ENCODE peak calls at places on chromosomes 7 and 10, in eight cellular contexts. N is neural progenitor cell, Z is testis, X is lower lobe of right lung, Q is NB4, G is HFF-Myc, L is AG04450, T is prostate gland. A is an unnamed sample.

GRCh38 chr7:73840715-73841379 is 1.5 kb downstream of the METTL27 start:
- DNase-seq in N (no peak), Z (no peak), X (no peak), Q (peak), G (no peak), L (no peak), T (no peak), A (no peak)

GRCh38 chr7:512541-513311 is 6.9 kb downstream of the PDGFA start:
- DNase-seq in N (no peak), Z (no peak), X (peak), Q (no peak), G (no peak), L (no peak), T (peak), A (no peak)

GRCh38 chr10:79063071-79063491 is 5.7 kb upstream of the ZMIZ1 start:
- DNase-seq in N (no peak), Z (no peak), X (peak), Q (peak), G (no peak), L (no peak), T (no peak), A (no peak)

GRCh38 chr7:87608443-87608842 is 7.8 kb upstream of the ABCB1 start:
- DNase-seq in N (no peak), Z (no peak), X (no peak), Q (no peak), G (no peak), L (no peak), T (no peak), A (no peak)

GRCh38 chr10:43396928-43397624 is 11.9 kb downstream of the HNRNPF start:
- DNase-seq in N (peak), Z (peak), X (peak), Q (peak), G (peak), L (no peak), T (peak), A (peak)

GRCh38 chr10:6669269-6669859 is 89.3 kb upstream of the PRKCQ start:
- DNase-seq in N (peak), Z (no peak), X (no peak), Q (peak), G (peak), L (peak), T (no peak), A (peak)

GRCh38 chr10:11478807-11479206 is 132.6 kb downstream of the USP6NL start:
- DNase-seq in N (no peak), Z (no peak), X (no peak), Q (no peak), G (no peak), L (no peak), T (no peak), A (no peak)

GRCh38 chr10:82750538-82750937 is 875.5 kb downstream of the NRG3 start:
- DNase-seq in N (no peak), Z (no peak), X (no peak), Q (no peak), G (no peak), L (no peak), T (no peak), A (no peak)

GRCh38 chr10:9331583-9332008 is 1277.1 kb downstream of the GATA3 start:
- DNase-seq in N (peak), Z (no peak), X (no peak), Q (peak), G (peak), L (peak), T (no peak), A (peak)

DNA sequence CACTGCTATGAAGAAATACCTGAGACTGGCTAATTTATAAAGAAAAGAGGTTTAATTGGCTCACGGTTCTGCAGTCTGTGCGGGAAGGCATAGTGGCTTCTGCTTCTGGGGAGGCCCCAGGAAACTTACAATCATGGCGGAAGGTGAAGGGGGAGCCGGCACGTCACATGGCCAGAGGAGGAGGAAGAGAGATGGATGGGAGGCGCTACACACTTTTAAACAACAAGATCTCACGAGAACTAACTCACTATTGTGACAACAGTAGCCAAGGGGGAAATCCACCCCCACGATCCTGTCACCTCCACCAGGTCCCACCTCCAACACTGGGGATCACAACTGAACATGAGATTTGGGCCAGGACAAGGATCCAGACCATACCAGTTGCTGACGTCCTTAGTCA is 26.5 kb upstream of the INPP5A start:
- DNase-seq in N (no peak), Z (no peak), X (no peak), Q (no peak), G (no peak), L (no peak), T (no peak), A (peak)
- H3K4me3 ChIP-seq in N (no peak), Z (no peak), X (no peak), Q (no peak), G (no peak), L (no peak), T (no peak), A (peak)

DNA sequence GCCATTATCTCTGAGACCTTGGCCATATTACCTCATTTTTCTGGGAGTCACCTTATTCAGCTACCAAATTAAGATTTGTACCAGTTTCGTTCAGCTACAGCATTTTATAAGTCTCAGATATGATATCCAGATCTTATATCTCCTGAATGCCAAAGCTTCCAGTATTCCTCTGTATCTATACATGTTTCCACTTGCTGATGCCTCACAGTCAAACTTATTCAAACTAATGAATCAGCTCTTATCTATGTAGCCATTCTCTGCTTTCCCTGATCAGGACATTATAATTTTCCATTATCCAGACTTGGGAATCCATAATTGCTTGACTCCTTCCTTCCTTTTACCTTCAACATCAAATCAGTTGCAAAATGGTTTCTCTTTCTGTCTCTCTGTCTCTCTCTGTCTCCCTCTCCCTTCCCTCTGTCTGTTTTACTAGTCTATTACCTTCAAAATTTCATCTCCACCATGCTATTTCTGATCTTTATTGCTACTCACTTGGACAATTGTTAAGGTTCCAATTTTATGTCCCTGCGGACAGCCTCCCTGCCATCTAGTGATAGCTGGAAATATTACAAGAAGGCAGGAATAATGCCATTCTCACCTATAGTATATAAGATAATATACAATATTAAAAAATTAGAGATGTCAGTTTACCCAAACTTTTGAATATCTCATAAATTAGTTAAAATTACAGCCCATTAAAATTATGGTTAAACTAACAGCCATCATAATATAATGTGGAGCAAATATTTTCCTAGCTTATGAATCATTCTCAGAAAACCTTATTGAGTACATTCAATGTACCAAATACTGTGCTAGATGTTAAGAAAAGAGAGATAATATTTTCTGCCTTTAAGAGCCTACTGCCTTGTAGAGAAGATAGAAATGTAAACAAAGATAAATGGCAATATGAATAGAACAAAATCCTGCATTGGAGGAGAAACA is 89.8 kb downstream of the PCLO start:
- DNase-seq in N (no peak), Z (no peak), X (no peak), Q (no peak), G (no peak), L (no peak), T (no peak), A (no peak)
- TF ChIP-seq CTCF in N (peak), Z (no peak), X (no peak), Q (peak), G (no peak), L (peak), T (no peak), A (no peak)

DNA sequence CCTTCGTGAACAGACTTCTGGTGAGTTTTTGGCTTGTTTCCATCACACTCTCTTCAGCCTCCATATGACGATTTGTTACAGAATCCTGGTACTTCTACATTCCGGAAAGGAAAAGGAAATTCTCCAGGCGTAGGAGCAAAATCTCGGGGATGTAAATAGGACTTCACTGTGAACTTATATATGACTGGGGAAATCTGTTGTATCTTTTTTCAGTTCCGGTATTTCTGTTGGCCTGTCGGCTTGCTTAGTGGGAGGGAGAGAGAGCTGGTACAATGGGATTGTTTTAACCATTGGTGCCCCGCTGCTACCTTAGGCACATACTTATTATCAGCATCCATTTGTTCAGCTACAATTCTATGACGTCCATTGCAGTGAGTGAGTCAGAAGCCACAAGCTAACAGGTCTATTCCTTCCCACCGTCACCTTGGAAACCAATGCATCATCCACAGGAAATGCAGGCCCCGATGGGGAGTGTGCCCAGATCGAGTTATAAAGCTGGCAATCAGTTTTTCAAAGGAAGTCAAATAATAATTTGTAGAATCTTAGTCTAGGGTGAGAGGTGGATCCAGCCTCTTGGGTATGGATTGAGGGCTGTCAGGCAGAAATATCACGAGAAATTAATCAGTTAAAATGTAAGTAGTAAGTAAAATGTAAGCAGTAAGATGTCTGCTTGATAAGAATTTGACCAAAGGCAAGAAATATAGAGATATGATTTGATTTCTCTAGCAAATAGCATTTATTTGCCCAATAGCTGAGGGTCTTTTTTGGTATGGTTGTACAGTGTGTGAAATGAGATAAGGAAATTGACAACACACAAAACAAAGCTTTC is 92.0 kb upstream of the MKLN1 start:
- DNase-seq in N (no peak), Z (no peak), X (no peak), Q (peak), G (peak), L (peak), T (no peak), A (no peak)
- H3K4me3 ChIP-seq in N (no peak), Z (no peak), X (no peak), Q (no peak), G (no peak), L (peak), T (no peak), A (no peak)

DNA sequence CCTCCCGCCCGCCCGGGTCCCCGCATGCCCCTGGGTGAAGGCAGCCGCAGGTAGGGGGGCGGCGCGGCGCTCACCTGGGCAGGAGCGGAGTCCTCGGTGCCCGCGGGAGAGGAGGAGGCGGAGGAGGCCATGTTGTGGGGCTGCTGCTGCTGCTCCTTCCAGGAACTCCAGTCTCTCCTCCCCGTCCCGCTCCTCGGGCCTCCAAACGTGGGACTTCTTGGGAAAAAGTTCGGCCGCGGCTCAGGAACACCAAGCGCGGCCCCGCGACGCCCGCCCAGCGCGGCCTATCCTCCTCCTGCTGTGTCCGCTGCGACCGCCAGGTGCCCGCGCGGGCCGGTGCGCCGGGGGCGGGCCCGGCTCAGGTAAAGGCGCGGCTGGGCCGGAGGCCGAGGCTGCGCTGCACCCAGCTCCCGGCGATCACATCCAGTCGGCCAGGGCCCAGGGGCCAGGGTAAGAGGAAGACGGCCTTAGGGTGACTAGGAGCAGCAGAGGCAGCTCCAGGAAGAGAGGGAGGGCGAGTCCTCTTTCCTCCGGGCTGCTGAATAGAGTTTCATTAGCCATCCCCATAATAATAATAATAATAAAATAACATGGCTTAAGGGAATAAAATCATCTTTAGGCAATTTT is 45.0 kb upstream of the CDK1 start:
- DNase-seq in N (peak), Z (peak), X (peak), Q (no peak), G (no peak), L (no peak), T (peak), A (peak)
- TF ChIP-seq CTCF in N (peak), Z (peak), X (peak), Q (no peak), G (no peak), L (no peak), T (no peak), A (peak)